ENCODE peak calls at places on chromosomes 4 and X, in six cellular contexts. R, M, V, I, G and U are unnamed samples.

GRCh38 chr4:94390804-94391410 is 48.3 kb upstream of the HPGDS start:
- DNase-seq in R (peak; percentile 42), M (no peak), V (no peak), I (peak; percentile 0), G (no peak), U (no peak)

GRCh38 chr4:46392421-46392820 is 2.5 kb upstream of the GABRA2 start:
- DNase-seq in R (no peak), M (no peak), V (no peak), I (no peak), G (no peak), U (no peak)

GRCh38 chr4:53813991-53814390 is 222.7 kb upstream of the LNX1 start:
- DNase-seq in R (no peak), M (no peak), V (no peak), I (no peak), G (no peak), U (no peak)

GRCh38 chr4:103498161-103499070 is 221.4 kb downstream of the TACR3 start:
- DNase-seq in R (no peak), M (peak; percentile 27), V (no peak), I (peak; percentile 4), G (peak; percentile 42), U (no peak)

GRCh38 chrX:116173006-116173405 is 2.5 kb downstream of the AGTR2 start:
- DNase-seq in R (no peak), M (no peak), V (no peak), I (no peak), G (no peak), U (no peak)

GRCh38 chr4:120432451-120432850 is 365.8 kb upstream of the MAD2L1 start:
- DNase-seq in R (no peak), M (no peak), V (no peak), I (no peak), G (no peak), U (no peak)

GRCh38 chr4:56654238-56654632 is 26.9 kb downstream of the HOPX start:
- DNase-seq in R (no peak), M (no peak), V (no peak), I (no peak), G (no peak), U (no peak)

GRCh38 chr4:38036548-38036947 is 76.3 kb downstream of the PTTG2 start:
- DNase-seq in R (no peak), M (no peak), V (no peak), I (no peak), G (no peak), U (no peak)

GRCh38 chr4:156113138-156113537 is 159.5 kb upstream of the CTSO start:
- DNase-seq in R (peak; percentile 16), M (no peak), V (no peak), I (no peak), G (no peak), U (peak; percentile 8)

GRCh38 chrX:94977562-94977961 is 1303.6 kb downstream of the FAM133A start:
- DNase-seq in R (no peak), M (no peak), V (no peak), I (no peak), G (no peak), U (no peak)

GRCh38 chr4:149845643-149846208 is 30.1 kb upstream of the IQCM start:
- DNase-seq in R (no peak), M (no peak), V (no peak), I (no peak), G (no peak), U (no peak)

GRCh38 chr4:123246085-123246484 is 150.5 kb upstream of the SPRY1 start:
- DNase-seq in R (no peak), M (no peak), V (no peak), I (no peak), G (no peak), U (no peak)

GRCh38 chr4:37549003-37549402 is 137.2 kb downstream of the RELL1 start:
- DNase-seq in R (no peak), M (no peak), V (no peak), I (no peak), G (peak; percentile 97), U (no peak)